ENCODE peak calls at places on chromosomes 2 and 18, in seven cellular contexts. R, U, K, I, N, P and Y are unnamed samples.

GRCh38 chr2:240503848-240504247 is 53.9 kb downstream of the ANKMY1 start:
- DNase-seq in K (peak; percentile 4), N (no peak), P (no peak), U (no peak), R (no peak), I (no peak), Y (no peak)

GRCh38 chr2:215068399-215068798 is 70.0 kb downstream of the ABCA12 start:
- DNase-seq in N (no peak), R (no peak), P (no peak), U (no peak), K (no peak), I (no peak), Y (no peak)

GRCh38 chr2:63741884-63742583 is 99.7 kb upstream of the UGP2 start:
- DNase-seq in P (peak; percentile 29), N (no peak), I (no peak), K (no peak), U (peak; percentile 86), R (peak; percentile 49), Y (no peak)

GRCh38 chr2:135551356-135551755 is 20.1 kb downstream of the R3HDM1 start:
- DNase-seq in U (no peak), I (no peak), P (no peak), R (no peak), K (no peak), N (no peak), Y (no peak)

GRCh38 chr2:27907547-27907946 is 17.0 kb downstream of the BABAM2 start:
- DNase-seq in N (no peak), I (no peak), R (no peak), P (no peak), U (no peak), K (no peak), Y (no peak)

GRCh38 chr18:76412818-76413565 is 82.0 kb downstream of the ZNF516 start:
- DNase-seq in N (peak; percentile 57), U (no peak), P (no peak), I (no peak), R (peak; percentile 35), K (no peak), Y (no peak)

GRCh38 chr2:179818546-179818945 is 42.9 kb downstream of the ZNF385B start:
- DNase-seq in U (no peak), I (peak; percentile 42), K (no peak), R (peak; percentile 65), P (peak; percentile 12), N (no peak), Y (no peak)

GRCh38 chr2:166334800-166335199 is 40.9 kb downstream of the SCN9A start:
- DNase-seq in P (no peak), R (no peak), I (no peak), U (no peak), K (no peak), N (no peak), Y (no peak)

DNA sequence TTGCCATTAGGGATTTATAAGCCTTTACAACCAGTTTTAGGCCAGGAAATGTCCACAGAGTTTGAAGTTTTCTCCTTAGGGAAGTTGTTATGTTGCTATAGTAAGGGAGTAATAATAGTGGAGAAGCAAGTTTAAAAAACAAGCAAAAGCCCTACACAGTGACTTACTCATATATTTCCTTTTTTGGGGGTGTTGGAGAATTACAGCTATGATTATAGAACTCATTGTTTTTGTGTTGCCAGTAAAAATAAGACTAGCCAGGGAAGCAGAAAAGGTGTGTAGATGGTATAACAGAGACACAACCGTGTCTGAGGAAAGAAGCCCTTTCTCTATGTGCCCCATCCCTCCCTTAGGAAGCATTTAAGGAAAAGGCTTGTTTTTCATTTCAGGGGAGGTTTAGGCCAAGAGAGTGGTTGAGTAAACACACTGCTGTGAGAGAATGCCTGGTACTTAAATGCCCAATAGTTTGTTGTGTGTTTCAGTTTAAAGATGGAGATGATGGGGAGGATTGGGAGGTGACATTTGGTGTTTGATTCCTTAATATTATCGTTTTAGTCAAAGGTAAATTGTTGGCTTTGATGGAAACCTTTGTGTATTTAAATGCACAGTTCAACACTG is 2.4 kb downstream of the VAPA start:
- DNase-seq in N (no peak), K (no peak), P (no peak), I (no peak), R (peak; percentile 56), U (no peak), Y (no peak)
- H3K4me3 ChIP-seq in N (peak overlapping the region; percentile 95), K (peak overlapping the region; percentile 91), P (peak overlapping the region; percentile 93), I (no peak overlapping the region), R (peak overlapping the region; percentile 91), U (no peak overlapping the region), Y (peak overlapping the region; percentile 92)

DNA sequence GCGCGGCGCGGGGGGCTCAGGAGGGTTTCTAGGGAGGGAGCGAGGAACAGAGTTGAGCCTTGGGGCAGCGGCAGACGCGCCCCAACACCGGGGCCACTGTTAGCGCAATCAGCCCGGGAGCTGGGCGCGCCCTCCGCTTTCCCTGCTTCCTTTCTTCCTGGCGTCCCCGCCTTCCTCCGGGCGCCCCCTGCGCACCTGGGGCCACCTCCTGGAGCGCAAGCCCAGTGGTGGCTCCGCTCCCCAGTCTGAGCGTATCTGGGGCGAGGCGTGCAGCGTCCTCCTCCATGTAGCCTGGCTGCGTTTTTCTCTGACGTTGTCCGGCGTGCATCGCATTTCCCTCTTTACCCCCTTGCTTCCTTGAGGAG is 5.2 kb downstream of the PROC start:
- DNase-seq in K (peak; percentile 60), N (no peak), U (no peak), I (no peak), P (no peak), R (no peak), Y (no peak)
- H3K4me3 ChIP-seq in K (peak overlapping the region; percentile 65), N (peak overlapping the region; percentile 33), U (peak overlapping the region; percentile 21), I (no peak overlapping the region), P (peak overlapping the region; percentile 64), R (peak overlapping the region; percentile 37), Y (peak overlapping the region; percentile 16)

GRCh38 chr2:11743846-11744553 is 2.4 kb upstream of the LPIN1 start:
- DNase-seq in U (peak; percentile 99), N (peak; percentile 98), I (peak; percentile 99), R (peak; percentile 100), P (peak; percentile 99), K (peak; percentile 94), Y (peak; percentile 100)
- H3K4me3 ChIP-seq in U (no peak overlapping the region), N (peak overlapping the region; percentile 30), I (no peak overlapping the region), R (peak overlapping the region; percentile 28), P (peak overlapping the region; percentile 24), K (peak overlapping the region; percentile 54), Y (peak overlapping the region; percentile 8)

DNA sequence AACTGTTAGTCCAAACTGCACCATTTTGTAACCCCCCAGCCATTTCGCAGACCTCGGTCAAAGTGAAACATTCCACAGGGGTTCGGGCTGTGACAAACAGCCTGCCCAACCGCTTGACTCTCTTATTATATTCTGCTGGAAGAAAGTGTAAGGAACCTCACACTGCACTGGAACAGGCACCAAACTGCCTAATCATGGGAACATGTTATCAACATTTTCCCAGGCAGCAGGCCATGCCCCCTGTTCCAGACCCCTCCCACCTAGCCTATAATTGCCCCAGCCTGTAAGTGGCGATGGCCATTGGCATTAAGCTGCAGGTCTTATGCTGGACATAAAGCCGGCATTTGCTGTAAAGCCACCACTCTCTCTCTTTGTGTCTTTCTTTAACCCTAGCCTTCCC is 16.9 kb downstream of the LYG2 start:
- DNase-seq in K (no peak), U (no peak), P (no peak), N (no peak), R (no peak), I (no peak), Y (no peak)
- H3K4me3 ChIP-seq in K (no peak overlapping the region), U (no peak overlapping the region), P (no peak overlapping the region), N (no peak overlapping the region), R (no peak overlapping the region), I (no peak overlapping the region), Y (no peak overlapping the region)